ENCODE peak calls at places on chromosomes 13 and 19, in nine cellular contexts. K, Y, J, O, I, M, S, W and X are unnamed samples.

GRCh38 chr13:77760893-77761292 is 63.4 kb downstream of the SLAIN1 start:
- DNase-seq in K (no peak), Y (no peak), J (no peak), O (no peak), I (no peak), M (no peak), S (no peak), W (no peak), X (no peak)

GRCh38 chr13:98476538-98476966 is 100.4 kb downstream of the STK24 start:
- DNase-seq in K (peak; percentile 96), Y (peak; percentile 99), J (peak; percentile 51), O (peak; percentile 81), I (peak; percentile 88), M (no peak), S (no peak), W (peak; percentile 73), X (peak; percentile 80)

GRCh38 chr13:23608704-23609413 is 38.6 kb downstream of the TNFRSF19 start:
- DNase-seq in K (peak; percentile 40), Y (no peak), J (peak; percentile 73), O (peak; percentile 70), I (peak; percentile 60), M (no peak), S (no peak), W (no peak), X (no peak)

GRCh38 chr13:106990594-106990993 is 422.7 kb upstream of the ARGLU1 start:
- DNase-seq in K (no peak), Y (no peak), J (no peak), O (no peak), I (no peak), M (no peak), S (no peak), W (no peak), X (no peak)

GRCh38 chr19:35621708-35622107 is 7.1 kb upstream of the RBM42 start:
- DNase-seq in K (no peak), Y (no peak), J (no peak), O (no peak), I (no peak), M (no peak), S (no peak), W (no peak), X (no peak)

GRCh38 chr13:79625517-79625916 is 144.6 kb downstream of the NDFIP2 start:
- DNase-seq in K (no peak), Y (no peak), J (no peak), O (no peak), I (no peak), M (no peak), S (no peak), W (no peak), X (no peak)

GRCh38 chr13:48108106-48108505 is 13.2 kb upstream of the MED4 start:
- DNase-seq in K (no peak), Y (no peak), J (peak; percentile 56), O (no peak), I (no peak), M (no peak), S (no peak), W (no peak), X (no peak)

GRCh38 chr13:52850396-52851152 is 2.1 kb upstream of the PCDH8 start:
- DNase-seq in K (peak; percentile 82), Y (peak; percentile 80), J (peak; percentile 55), O (peak; percentile 73), I (peak; percentile 17), M (peak; percentile 56), S (no peak), W (no peak), X (no peak)

GRCh38 chr19:18046066-18046718 is 38.2 kb downstream of the ARRDC2 start:
- DNase-seq in K (peak; percentile 95), Y (peak; percentile 36), J (peak; percentile 59), O (no peak), I (peak; percentile 68), M (no peak), S (no peak), W (no peak), X (no peak)

GRCh38 chr13:94079876-94080275 is 399.6 kb downstream of the DCT start:
- DNase-seq in K (no peak), Y (no peak), J (no peak), O (no peak), I (peak; percentile 53), M (no peak), S (no peak), W (no peak), X (no peak)

GRCh38 chr19:1312732-1313694 is 27.3 kb downstream of the EFNA2 start:
- DNase-seq in K (peak; percentile 87), Y (peak; percentile 45), J (peak; percentile 17), O (no peak), I (peak; percentile 45), M (no peak), S (no peak), W (no peak), X (no peak)

GRCh38 chr19:1259206-1259872 is 9.8 kb upstream of the CIRBP start:
- DNase-seq in K (peak; percentile 86), Y (peak; percentile 81), J (peak; percentile 76), O (no peak), I (peak; percentile 80), M (no peak), S (peak; percentile 87), W (no peak), X (no peak)

GRCh38 chr13:89650226-89650625 is 1697.3 kb upstream of the MIR17HG start:
- DNase-seq in K (no peak), Y (no peak), J (no peak), O (no peak), I (no peak), M (no peak), S (no peak), W (no peak), X (no peak)

GRCh38 chr13:39770514-39770913 is 115.1 kb downstream of the COG6 start:
- DNase-seq in K (no peak), Y (no peak), J (peak; percentile 46), O (no peak), I (no peak), M (no peak), S (no peak), W (no peak), X (no peak)

GRCh38 chr13:95535243-95535642 is 17.3 kb upstream of the CLDN10 start:
- DNase-seq in K (peak; percentile 92), Y (peak; percentile 36), J (peak; percentile 46), O (no peak), I (peak; percentile 5), M (no peak), S (no peak), W (no peak), X (no peak)

GRCh38 chr13:49840667-49841066 is 48.2 kb upstream of the KPNA3 start:
- DNase-seq in K (no peak), Y (no peak), J (no peak), O (no peak), I (no peak), M (no peak), S (no peak), W (no peak), X (no peak)

GRCh38 chr19:50003810-50004419 is 21.3 kb downstream of the VRK3 start:
- DNase-seq in K (peak; percentile 94), Y (peak; percentile 94), J (peak; percentile 37), O (peak; percentile 90), I (peak; percentile 93), M (peak; percentile 45), S (peak; percentile 82), W (no peak), X (no peak)